ENCODE peak calls at places on chromosomes 11 and 22, in five cellular contexts. E is Caki2, Y is astrocyte of the cerebellum, Q is AG10803, C is breast epithelium. X is an unnamed sample.

GRCh38 chr22:19855504-19856409 is 1.1 kb upstream of the GNB1L start:
- DNase-seq in E (peak), Y (no peak), Q (peak), C (peak), X (peak)

GRCh38 chr11:93236741-93237675 is 39.2 kb upstream of the SLC36A4 start:
- DNase-seq in E (peak), Y (peak), Q (peak), C (no peak), X (peak)

GRCh38 chr11:45751430-45751829 is 53.5 kb upstream of the SLC35C1 start:
- DNase-seq in E (no peak), Y (no peak), Q (no peak), C (no peak), X (no peak)

GRCh38 chr11:95299078-95299611 is 68.1 kb upstream of the SESN3 start:
- DNase-seq in E (no peak), Y (peak), Q (peak), C (no peak), X (no peak)

GRCh38 chr22:42780070-42780540 is 59.4 kb upstream of the A4GALT start:
- DNase-seq in E (peak), Y (peak), Q (peak), C (no peak), X (peak)

GRCh38 chr22:22112533-22113294 is 130.1 kb upstream of the TOP3B start:
- DNase-seq in E (no peak), Y (no peak), Q (no peak), C (no peak), X (no peak)

GRCh38 chr11:73426184-73426845 is 50.1 kb downstream of the RELT start:
- DNase-seq in E (no peak), Y (no peak), Q (peak), C (no peak), X (no peak)

GRCh38 chr11:111851636-111852035 is 19.7 kb downstream of the ALG9 start:
- DNase-seq in E (no peak), Y (no peak), Q (peak), C (no peak), X (no peak)

GRCh38 chr22:19110064-19110458 is 12.2 kb downstream of the DGCR2 start:
- DNase-seq in E (no peak), Y (no peak), Q (no peak), C (no peak), X (no peak)

GRCh38 chr11:65896009-65896999 is 3.9 kb downstream of the FOSL1 start:
- DNase-seq in E (no peak), Y (no peak), Q (no peak), C (no peak), X (no peak)

GRCh38 chr22:45580703-45581381 is 78.2 kb downstream of the FBLN1 start:
- DNase-seq in E (no peak), Y (no peak), Q (no peak), C (no peak), X (no peak)

GRCh38 chr22:40525250-40525884 is 111.2 kb downstream of the MRTFA start:
- DNase-seq in E (no peak), Y (no peak), Q (peak), C (no peak), X (no peak)

GRCh38 chr11:63929616-63930015 is 9.2 kb upstream of the NAA40 start:
- DNase-seq in E (no peak), Y (no peak), Q (no peak), C (no peak), X (no peak)

GRCh38 chr11:60855726-60856633 is at the start of gene PTGDR2:
- DNase-seq in E (no peak), Y (no peak), Q (no peak), C (no peak), X (no peak)

GRCh38 chr11:7637447-7638157 is 35.7 kb downstream of the CYB5R2 start:
- DNase-seq in E (no peak), Y (no peak), Q (peak), C (no peak), X (no peak)

GRCh38 chr11:110337570-110338193 is 41.3 kb upstream of the RDX start:
- DNase-seq in E (peak), Y (no peak), Q (no peak), C (no peak), X (no peak)

GRCh38 chr11:19730373-19730772 is 17.7 kb downstream of the NAV2 start:
- DNase-seq in E (no peak), Y (no peak), Q (peak), C (no peak), X (peak)

GRCh38 chr11:88280673-88281316 is 56.7 kb downstream of the CTSC start:
- DNase-seq in E (no peak), Y (peak), Q (peak), C (no peak), X (peak)

GRCh38 chr11:67369801-67370284 is 3.6 kb downstream of the CLCF1 start:
- DNase-seq in E (no peak), Y (no peak), Q (no peak), C (no peak), X (no peak)

GRCh38 chr22:49827853-49828598 is at the start of gene BRD1:
- DNase-seq in E (peak), Y (no peak), Q (peak), C (no peak), X (no peak)

GRCh38 chr22:45678961-45679912 is 7.6 kb downstream of the ATXN10 start:
- DNase-seq in E (peak), Y (no peak), Q (peak), C (no peak), X (no peak)

GRCh38 chr11:12706531-12707499 is 32.6 kb downstream of the TEAD1 start:
- DNase-seq in E (no peak), Y (no peak), Q (no peak), C (no peak), X (peak)

GRCh38 chr11:63445720-63446119 is 45.2 kb downstream of the PLAAT5 start:
- DNase-seq in E (peak), Y (no peak), Q (peak), C (no peak), X (no peak)

X was measured in NCI-H446.